ENCODE peak calls at places on chromosomes 13 and 19, in six cellular contexts. P is activated CD4-positive, alpha-beta T cell treated with anti-CD3 and anti-CD28 coated beads for 24 hours; F is epithelial cell of esophagus; D is foreskin keratinocyte; G is heart right ventricle; C is endodermal cell. I is an unnamed sample.

GRCh38 chr13:71979616-71980015 is 112.6 kb upstream of the DACH1 start:
- DNase-seq in P (no peak), F (peak), D (no peak), G (no peak), C (peak), I (no peak)

GRCh38 chr13:27293051-27293691 is 22.5 kb downstream of the RASL11A start:
- DNase-seq in P (no peak), F (no peak), D (no peak), G (no peak), C (no peak), I (no peak)

GRCh38 chr19:28941833-28942232 is 271.1 kb downstream of the UQCRFS1 start:
- DNase-seq in P (no peak), F (no peak), D (no peak), G (no peak), C (no peak), I (no peak)

GRCh38 chr19:29860492-29860891 is 48.7 kb downstream of the CCNE1 start:
- DNase-seq in P (no peak), F (no peak), D (no peak), G (no peak), C (peak), I (no peak)

GRCh38 chr19:13149628-13150186 is 468 bp downstream of the STX10 start:
- DNase-seq in P (no peak), F (peak), D (no peak), G (peak), C (peak), I (peak)

GRCh38 chr13:99496322-99497142 is 4.7 kb upstream of the TM9SF2 start:
- DNase-seq in P (no peak), F (no peak), D (no peak), G (peak), C (no peak), I (peak)

GRCh38 chr13:113970810-113971470 is 2.9 kb downstream of the C13orf46 start:
- DNase-seq in P (no peak), F (peak), D (peak), G (peak), C (peak), I (peak)

GRCh38 chr13:74761794-74762193 is 627.6 kb upstream of the KLF12 start:
- DNase-seq in P (no peak), F (no peak), D (no peak), G (no peak), C (no peak), I (no peak)

GRCh38 chr13:40662866-40663265 is 3.6 kb downstream of the FOXO1 start:
- DNase-seq in P (no peak), F (peak), D (no peak), G (no peak), C (peak), I (no peak)

GRCh38 chr13:91014696-91015095 is 332.8 kb upstream of the MIR17HG start:
- DNase-seq in P (no peak), F (no peak), D (no peak), G (no peak), C (no peak), I (no peak)

GRCh38 chr19:31436121-31436776 is 87.0 kb upstream of the TSHZ3 start:
- DNase-seq in P (no peak), F (no peak), D (no peak), G (no peak), C (no peak), I (no peak)

GRCh38 chr13:72004975-72005374 is 138.0 kb upstream of the DACH1 start:
- DNase-seq in P (no peak), F (peak), D (no peak), G (no peak), C (no peak), I (no peak)

GRCh38 chr19:7941895-7942596 is 1.4 kb downstream of the TIMM44 start:
- DNase-seq in P (no peak), F (no peak), D (no peak), G (no peak), C (no peak), I (no peak)

GRCh38 chr19:54644056-54644455 is 13.8 kb downstream of the LILRB1 start:
- DNase-seq in P (no peak), F (no peak), D (no peak), G (no peak), C (no peak), I (peak)

GRCh38 chr19:1651061-1651547 is 1.3 kb downstream of the TCF3 start:
- DNase-seq in P (peak), F (no peak), D (no peak), G (no peak), C (peak), I (no peak)

GRCh38 chr19:3655402-3656072 is 28.9 kb upstream of the CACTIN start:
- DNase-seq in P (no peak), F (peak), D (peak), G (no peak), C (no peak), I (no peak)

I was measured in left ventricle myocardium inferior.